ENCODE peak calls at places on chromosomes 4 and X, in nine cellular contexts. M, S, B, A, T, L, Z, F and R are unnamed samples.

GRCh38 chr4:186840771-186841301 is 117.2 kb upstream of the FAT1 start:
- DNase-seq in L (no peak), A (no peak), B (no peak), S (peak), F (peak), T (no peak), Z (no peak), M (peak), R (no peak)

GRCh38 chr4:26127001-26127400 is 193.8 kb upstream of the RBPJ start:
- DNase-seq in T (no peak), S (no peak), B (no peak), F (no peak), M (no peak), L (no peak), Z (no peak), A (no peak), R (no peak)

GRCh38 chrX:129717902-129718301 is 20.9 kb upstream of the XPNPEP2 start:
- DNase-seq in B (no peak), S (no peak), F (no peak), M (no peak), Z (no peak), L (no peak), T (no peak), A (peak), R (no peak)

GRCh38 chr4:160370046-160370445 is 1267.2 kb downstream of the RAPGEF2 start:
- DNase-seq in Z (no peak), F (no peak), T (no peak), A (no peak), B (no peak), M (no peak), L (no peak), S (no peak), R (no peak)

GRCh38 chr4:152109585-152110509 is 349.0 kb upstream of the GATB start:
- DNase-seq in F (no peak), A (no peak), Z (no peak), L (no peak), S (no peak), T (no peak), B (no peak), M (no peak), R (no peak)

GRCh38 chr4:38860788-38861424 is 4.3 kb upstream of the TLR6 start:
- DNase-seq in L (peak), B (peak), S (no peak), Z (peak), F (no peak), M (no peak), T (no peak), A (peak), R (peak)

GRCh38 chrX:39320165-39320564 is 518.9 kb downstream of the MID1IP1 start:
- DNase-seq in L (no peak), Z (no peak), B (no peak), S (no peak), A (no peak), T (no peak), M (no peak), F (no peak), R (no peak)

GRCh38 chr4:163553146-163553545 is 58.7 kb downstream of the TMA16 start:
- DNase-seq in L (no peak), Z (no peak), A (no peak), F (no peak), S (no peak), B (no peak), T (no peak), M (no peak), R (no peak)

GRCh38 chrX:114065612-114066178 is 518.2 kb upstream of the HTR2C start:
- DNase-seq in L (no peak), F (no peak), M (no peak), T (no peak), Z (no peak), B (no peak), A (no peak), S (no peak), R (no peak)

GRCh38 chrX:33969105-33969504 is 163.0 kb downstream of the FAM47A start:
- DNase-seq in L (no peak), M (no peak), S (no peak), T (no peak), A (no peak), F (no peak), Z (no peak), B (no peak), R (no peak)

GRCh38 chr4:11720292-11720691 is 291.6 kb upstream of the HS3ST1 start:
- DNase-seq in T (no peak), L (no peak), Z (no peak), B (no peak), S (no peak), A (peak), M (no peak), F (no peak), R (no peak)

GRCh38 chrX:155612312-155613224 is at the start of gene TMLHE:
- DNase-seq in B (peak), M (peak), Z (peak), A (peak), T (peak), F (peak), S (peak), L (peak), R (peak)

GRCh38 chr4:123481034-123481433 is 84.4 kb downstream of the SPRY1 start:
- DNase-seq in S (no peak), M (no peak), Z (no peak), F (no peak), A (peak), L (no peak), B (no peak), T (no peak), R (no peak)

GRCh38 chrX:103428525-103428924 is 52.2 kb downstream of the BEX3 start:
- DNase-seq in Z (no peak), A (no peak), L (no peak), B (no peak), T (no peak), M (no peak), S (no peak), F (no peak), R (no peak)

GRCh38 chrX:39650883-39651282 is 446.9 kb downstream of the BCOR start:
- DNase-seq in A (no peak), S (no peak), B (no peak), L (no peak), M (no peak), Z (no peak), T (no peak), F (no peak), R (no peak)

GRCh38 chr4:154349829-154350228 is 141.8 kb downstream of the DCHS2 start:
- DNase-seq in F (no peak), M (no peak), S (no peak), B (no peak), L (no peak), Z (peak), A (peak), T (no peak), R (no peak)

GRCh38 chrX:39513836-39514235 is 583.9 kb downstream of the BCOR start:
- DNase-seq in S (no peak), Z (no peak), A (peak), T (no peak), F (peak), L (no peak), B (no peak), M (no peak), R (no peak)

GRCh38 chrX:9388450-9388849 is 76.4 kb upstream of the TBL1X start:
- DNase-seq in A (no peak), L (no peak), M (no peak), S (no peak), B (no peak), F (no peak), T (no peak), Z (no peak), R (no peak)

GRCh38 chr4:166460769-166461550 is 587.9 kb downstream of the TLL1 start:
- DNase-seq in S (no peak), F (no peak), T (no peak), B (no peak), M (no peak), L (no peak), Z (no peak), A (no peak), R (no peak)

GRCh38 chr4:117400039-117400835 is 314.9 kb upstream of the TRAM1L1 start:
- DNase-seq in S (no peak), F (no peak), Z (peak), L (no peak), B (no peak), T (no peak), M (no peak), A (peak), R (no peak)

GRCh38 chr4:67922697-67923096 is 38.9 kb upstream of the TMPRSS11D start:
- DNase-seq in F (no peak), S (no peak), T (no peak), A (no peak), M (no peak), Z (no peak), L (no peak), B (no peak), R (no peak)

GRCh38 chrX:73577368-73577767 is 14.4 kb downstream of the CHIC1 start:
- DNase-seq in A (peak), Z (no peak), B (no peak), F (no peak), L (no peak), M (no peak), T (no peak), S (no peak), R (no peak)

DNA sequence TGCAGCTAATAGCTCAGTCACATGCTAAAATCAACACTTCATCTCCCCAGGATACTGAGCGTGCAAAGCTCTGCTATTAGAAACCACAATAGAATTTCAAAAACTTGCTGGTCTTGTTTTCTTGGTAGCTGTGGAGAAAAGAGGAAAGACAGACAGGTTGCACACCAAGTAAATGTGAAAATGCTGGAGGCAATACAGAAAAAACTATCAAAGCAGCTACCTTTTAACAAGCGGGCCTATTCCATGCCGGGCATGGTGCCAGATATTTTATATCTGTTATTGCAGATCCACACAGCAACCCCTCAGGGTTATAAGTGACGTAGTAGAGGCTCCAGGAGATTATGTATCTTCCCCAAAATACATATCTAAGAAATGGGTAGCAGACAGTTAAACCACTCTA is 171.9 kb downstream of the DCTD start:
- DNase-seq in F (no peak), A (no peak), Z (no peak), B (no peak), L (no peak), T (no peak), S (no peak), M (no peak), R (no peak)
- TF ChIP-seq EP300 in F (no peak), A (no peak), Z (no peak), B (no peak), L (no peak), T (no peak), S (no peak), M (no peak), R (no peak)

GRCh38 chr4:8581094-8581861 is 1.1 kb downstream of the GPR78 start:
- DNase-seq in B (no peak), M (no peak), F (no peak), L (no peak), S (peak), A (no peak), Z (no peak), T (peak), R (no peak)

GRCh38 chr4:8578717-8579116 is 1.5 kb upstream of the GPR78 start:
- DNase-seq in Z (no peak), M (no peak), F (no peak), S (no peak), T (no peak), A (no peak), L (no peak), B (no peak), R (no peak)

GRCh38 chr4:8579526-8580320 is 469 bp upstream of the GPR78 start:
- DNase-seq in L (no peak), M (no peak), A (no peak), B (no peak), T (no peak), F (no peak), Z (no peak), S (peak), R (no peak)

GRCh38 chr4:8582016-8582415 is 1.8 kb downstream of the GPR78 start:
- DNase-seq in F (no peak), M (no peak), L (no peak), A (no peak), T (peak), Z (no peak), B (no peak), S (peak), R (no peak)

GRCh38 chr4:8580321-8581093 is at the start of gene GPR78:
- DNase-seq in T (peak), Z (no peak), A (peak), S (peak), F (peak), L (peak), M (no peak), B (no peak), R (no peak)
- TF ChIP-seq EP300 in T (no peak), Z (no peak), A (no peak), S (no peak), F (no peak), L (no peak), M (no peak), B (no peak), R (no peak)

GRCh38 chrX:107666931-107667330 is 38.6 kb downstream of the PRPS1 start:
- DNase-seq in B (no peak), T (no peak), L (no peak), Z (no peak), S (no peak), A (no peak), M (no peak), F (no peak), R (no peak)
- TF ChIP-seq EP300 in B (no peak), T (no peak), L (no peak), Z (no peak), S (no peak), A (no peak), M (no peak), F (no peak), R (no peak)

GRCh38 chr4:79865253-79865652 is 207.8 kb downstream of the ANTXR2 start:
- DNase-seq in F (no peak), S (no peak), L (no peak), A (no peak), T (no peak), M (no peak), B (no peak), Z (no peak), R (no peak)
- TF ChIP-seq EP300 in F (no peak), S (no peak), L (no peak), A (no peak), T (no peak), M (no peak), B (no peak), Z (no peak), R (no peak)